ENCODE peak calls at places on chromosomes 16 and 17, in nine cellular contexts. One of them, this sample, is unnamed.

GRCh38 chr17:77409282-77410161 is 268.8 kb downstream of the SEC14L1 start:
- DNase-seq in LoVo: no peak
- DNase-seq in activated CD4-positive, alpha-beta T cell treated with anti-CD3 and anti-CD28 coated beads for 24 hours: no peak
- DNase-seq in stimulated activated CD4-positive, alpha-beta T cell treated with anti-CD3 and anti-CD28 coated beads, Interleukin-1b, Interleukin-23, amount 100 ng/mL, for 24 hours: no peak
- DNase-seq in T-helper 9 cell: no peak
- DNase-seq in activated gamma-delta T cell treated with Interleukin-2 at 50 U/mL for 16 hours: no peak
- DNase-seq in stimulated activated CD8-positive, alpha-beta memory T cell treated with anti-CD3 and anti-CD28 coated beads, Interleukin-7, amount 100 ng/mL, for 24 hours: no peak
- DNase-seq in NCI-H2171: no peak
- DNase-seq in posterior vena cava: peak; percentile 85
- DNase-seq in this sample: peak; percentile 72

GRCh38 chr17:30101686-30102390 is 14.8 kb upstream of the NSRP1 start:
- DNase-seq in activated gamma-delta T cell treated with Interleukin-2 at 50 U/mL for 16 hours: no peak
- DNase-seq in posterior vena cava: no peak
- DNase-seq in LoVo: no peak
- DNase-seq in stimulated activated CD4-positive, alpha-beta T cell treated with anti-CD3 and anti-CD28 coated beads, Interleukin-1b, Interleukin-23, amount 100 ng/mL, for 24 hours: no peak
- DNase-seq in NCI-H2171: no peak
- DNase-seq in stimulated activated CD8-positive, alpha-beta memory T cell treated with anti-CD3 and anti-CD28 coated beads, Interleukin-7, amount 100 ng/mL, for 24 hours: no peak
- DNase-seq in activated CD4-positive, alpha-beta T cell treated with anti-CD3 and anti-CD28 coated beads for 24 hours: no peak
- DNase-seq in T-helper 9 cell: no peak
- DNase-seq in this sample: no peak

GRCh38 chr17:12993631-12994030 is 24.2 kb downstream of the ELAC2 start:
- DNase-seq in stimulated activated CD8-positive, alpha-beta memory T cell treated with anti-CD3 and anti-CD28 coated beads, Interleukin-7, amount 100 ng/mL, for 24 hours: no peak
- DNase-seq in T-helper 9 cell: no peak
- DNase-seq in activated CD4-positive, alpha-beta T cell treated with anti-CD3 and anti-CD28 coated beads for 24 hours: no peak
- DNase-seq in LoVo: no peak
- DNase-seq in stimulated activated CD4-positive, alpha-beta T cell treated with anti-CD3 and anti-CD28 coated beads, Interleukin-1b, Interleukin-23, amount 100 ng/mL, for 24 hours: no peak
- DNase-seq in activated gamma-delta T cell treated with Interleukin-2 at 50 U/mL for 16 hours: no peak
- DNase-seq in posterior vena cava: peak; percentile 42
- DNase-seq in NCI-H2171: no peak
- DNase-seq in this sample: no peak

GRCh38 chr16:35752773-35753558 is 2293.6 kb downstream of the TP53TG3F start:
- DNase-seq in activated CD4-positive, alpha-beta T cell treated with anti-CD3 and anti-CD28 coated beads for 24 hours: no peak
- DNase-seq in NCI-H2171: no peak
- DNase-seq in posterior vena cava: peak; percentile 66
- DNase-seq in T-helper 9 cell: no peak
- DNase-seq in activated gamma-delta T cell treated with Interleukin-2 at 50 U/mL for 16 hours: no peak
- DNase-seq in stimulated activated CD8-positive, alpha-beta memory T cell treated with anti-CD3 and anti-CD28 coated beads, Interleukin-7, amount 100 ng/mL, for 24 hours: no peak
- DNase-seq in stimulated activated CD4-positive, alpha-beta T cell treated with anti-CD3 and anti-CD28 coated beads, Interleukin-1b, Interleukin-23, amount 100 ng/mL, for 24 hours: no peak
- DNase-seq in LoVo: no peak
- DNase-seq in this sample: no peak

GRCh38 chr16:50281391-50282009 is 15.1 kb downstream of the ADCY7 start:
- DNase-seq in NCI-H2171: no peak
- DNase-seq in activated gamma-delta T cell treated with Interleukin-2 at 50 U/mL for 16 hours: no peak
- DNase-seq in LoVo: no peak
- DNase-seq in posterior vena cava: peak; percentile 76
- DNase-seq in stimulated activated CD4-positive, alpha-beta T cell treated with anti-CD3 and anti-CD28 coated beads, Interleukin-1b, Interleukin-23, amount 100 ng/mL, for 24 hours: no peak
- DNase-seq in stimulated activated CD8-positive, alpha-beta memory T cell treated with anti-CD3 and anti-CD28 coated beads, Interleukin-7, amount 100 ng/mL, for 24 hours: no peak
- DNase-seq in T-helper 9 cell: no peak
- DNase-seq in activated CD4-positive, alpha-beta T cell treated with anti-CD3 and anti-CD28 coated beads for 24 hours: no peak
- DNase-seq in this sample: no peak

GRCh38 chr16:79366635-79367034 is 233.9 kb downstream of the MAF start:
- DNase-seq in LoVo: no peak
- DNase-seq in posterior vena cava: no peak
- DNase-seq in stimulated activated CD8-positive, alpha-beta memory T cell treated with anti-CD3 and anti-CD28 coated beads, Interleukin-7, amount 100 ng/mL, for 24 hours: no peak
- DNase-seq in activated CD4-positive, alpha-beta T cell treated with anti-CD3 and anti-CD28 coated beads for 24 hours: no peak
- DNase-seq in activated gamma-delta T cell treated with Interleukin-2 at 50 U/mL for 16 hours: no peak
- DNase-seq in stimulated activated CD4-positive, alpha-beta T cell treated with anti-CD3 and anti-CD28 coated beads, Interleukin-1b, Interleukin-23, amount 100 ng/mL, for 24 hours: no peak
- DNase-seq in T-helper 9 cell: no peak
- DNase-seq in NCI-H2171: no peak
- DNase-seq in this sample: no peak

GRCh38 chr16:29877266-29877961 is 14.4 kb upstream of the CDIPT start:
- DNase-seq in NCI-H2171: no peak
- DNase-seq in activated gamma-delta T cell treated with Interleukin-2 at 50 U/mL for 16 hours: no peak
- DNase-seq in T-helper 9 cell: peak; percentile 21
- DNase-seq in LoVo: no peak
- DNase-seq in activated CD4-positive, alpha-beta T cell treated with anti-CD3 and anti-CD28 coated beads for 24 hours: no peak
- DNase-seq in posterior vena cava: no peak
- DNase-seq in stimulated activated CD4-positive, alpha-beta T cell treated with anti-CD3 and anti-CD28 coated beads, Interleukin-1b, Interleukin-23, amount 100 ng/mL, for 24 hours: no peak
- DNase-seq in stimulated activated CD8-positive, alpha-beta memory T cell treated with anti-CD3 and anti-CD28 coated beads, Interleukin-7, amount 100 ng/mL, for 24 hours: peak; percentile 30
- DNase-seq in this sample: peak; percentile 14

GRCh38 chr16:78842950-78843349 is 743.5 kb downstream of the WWOX start:
- DNase-seq in activated CD4-positive, alpha-beta T cell treated with anti-CD3 and anti-CD28 coated beads for 24 hours: no peak
- DNase-seq in NCI-H2171: no peak
- DNase-seq in activated gamma-delta T cell treated with Interleukin-2 at 50 U/mL for 16 hours: no peak
- DNase-seq in stimulated activated CD4-positive, alpha-beta T cell treated with anti-CD3 and anti-CD28 coated beads, Interleukin-1b, Interleukin-23, amount 100 ng/mL, for 24 hours: no peak
- DNase-seq in stimulated activated CD8-positive, alpha-beta memory T cell treated with anti-CD3 and anti-CD28 coated beads, Interleukin-7, amount 100 ng/mL, for 24 hours: no peak
- DNase-seq in T-helper 9 cell: no peak
- DNase-seq in LoVo: no peak
- DNase-seq in posterior vena cava: no peak
- DNase-seq in this sample: no peak

GRCh38 chr17:66190738-66191606 is 961 bp downstream of the CEP112 start:
- DNase-seq in NCI-H2171: no peak
- DNase-seq in LoVo: no peak
- DNase-seq in posterior vena cava: no peak
- DNase-seq in stimulated activated CD4-positive, alpha-beta T cell treated with anti-CD3 and anti-CD28 coated beads, Interleukin-1b, Interleukin-23, amount 100 ng/mL, for 24 hours: no peak
- DNase-seq in stimulated activated CD8-positive, alpha-beta memory T cell treated with anti-CD3 and anti-CD28 coated beads, Interleukin-7, amount 100 ng/mL, for 24 hours: no peak
- DNase-seq in activated CD4-positive, alpha-beta T cell treated with anti-CD3 and anti-CD28 coated beads for 24 hours: no peak
- DNase-seq in T-helper 9 cell: no peak
- DNase-seq in activated gamma-delta T cell treated with Interleukin-2 at 50 U/mL for 16 hours: no peak
- DNase-seq in this sample: no peak

GRCh38 chr17:81523139-81524062 is 4.8 kb upstream of the FSCN2 start:
- DNase-seq in stimulated activated CD8-positive, alpha-beta memory T cell treated with anti-CD3 and anti-CD28 coated beads, Interleukin-7, amount 100 ng/mL, for 24 hours: no peak
- DNase-seq in LoVo: no peak
- DNase-seq in NCI-H2171: peak; percentile 59
- DNase-seq in posterior vena cava: no peak
- DNase-seq in T-helper 9 cell: no peak
- DNase-seq in activated gamma-delta T cell treated with Interleukin-2 at 50 U/mL for 16 hours: no peak
- DNase-seq in stimulated activated CD4-positive, alpha-beta T cell treated with anti-CD3 and anti-CD28 coated beads, Interleukin-1b, Interleukin-23, amount 100 ng/mL, for 24 hours: no peak
- DNase-seq in activated CD4-positive, alpha-beta T cell treated with anti-CD3 and anti-CD28 coated beads for 24 hours: no peak
- DNase-seq in this sample: no peak

This sample was measured in T-helper 2 cell.